ENCODE peak calls at places on chromosome 19, in ten cellular contexts. One of them, this sample, is unnamed.

GRCh38 chr19:44628793-44629192 is 14.9 kb upstream of the PVR start:
- DNase-seq in AG09309: no peak
- DNase-seq in GM23248: no peak
- DNase-seq in CD4-positive, alpha-beta memory T cell: no peak
- DNase-seq in cardiac fibroblast: no peak
- DNase-seq in tibial artery: no peak
- DNase-seq in HFF-Myc: no peak
- DNase-seq in fibroblast of lung: no peak
- DNase-seq in left ventricle myocardium inferior: no peak
- DNase-seq in tibial nerve: no peak
- DNase-seq in this sample: no peak

GRCh38 chr19:13093407-13094284 is 9.0 kb downstream of the LYL1 start:
- DNase-seq in left ventricle myocardium inferior: peak; percentile 83
- DNase-seq in AG09309: peak; percentile 46
- DNase-seq in CD4-positive, alpha-beta memory T cell: peak; percentile 77
- DNase-seq in HFF-Myc: peak; percentile 66
- DNase-seq in tibial nerve: peak; percentile 70
- DNase-seq in fibroblast of lung: peak; percentile 83
- DNase-seq in GM23248: peak; percentile 83
- DNase-seq in cardiac fibroblast: peak; percentile 89
- DNase-seq in tibial artery: peak; percentile 92
- DNase-seq in this sample: peak; percentile 79

GRCh38 chr19:21135433-21135832 is 6.4 kb upstream of the ZNF431 start:
- DNase-seq in HFF-Myc: no peak
- DNase-seq in GM23248: no peak
- DNase-seq in left ventricle myocardium inferior: no peak
- DNase-seq in CD4-positive, alpha-beta memory T cell: no peak
- DNase-seq in AG09309: no peak
- DNase-seq in cardiac fibroblast: no peak
- DNase-seq in fibroblast of lung: no peak
- DNase-seq in tibial artery: no peak
- DNase-seq in tibial nerve: no peak
- DNase-seq in this sample: no peak

GRCh38 chr19:52034051-52034728 is 6.0 kb upstream of the ZNF614 start:
- DNase-seq in GM23248: peak; percentile 41
- DNase-seq in HFF-Myc: no peak
- DNase-seq in CD4-positive, alpha-beta memory T cell: no peak
- DNase-seq in AG09309: no peak
- DNase-seq in tibial artery: no peak
- DNase-seq in fibroblast of lung: peak; percentile 24
- DNase-seq in cardiac fibroblast: peak; percentile 6
- DNase-seq in tibial nerve: no peak
- DNase-seq in left ventricle myocardium inferior: no peak
- DNase-seq in this sample: no peak

GRCh38 chr19:30479231-30479630 is 107.0 kb downstream of the ZNF536 start:
- DNase-seq in tibial artery: no peak
- DNase-seq in AG09309: no peak
- DNase-seq in cardiac fibroblast: no peak
- DNase-seq in GM23248: peak; percentile 22
- DNase-seq in tibial nerve: no peak
- DNase-seq in CD4-positive, alpha-beta memory T cell: no peak
- DNase-seq in left ventricle myocardium inferior: no peak
- DNase-seq in HFF-Myc: no peak
- DNase-seq in fibroblast of lung: peak; percentile 3
- DNase-seq in this sample: no peak

GRCh38 chr19:57351867-57352266 is 796 bp downstream of the ZNF304 start:
- DNase-seq in cardiac fibroblast: no peak
- DNase-seq in left ventricle myocardium inferior: no peak
- DNase-seq in GM23248: peak; percentile 69
- DNase-seq in CD4-positive, alpha-beta memory T cell: no peak
- DNase-seq in HFF-Myc: no peak
- DNase-seq in AG09309: no peak
- DNase-seq in tibial artery: no peak
- DNase-seq in fibroblast of lung: no peak
- DNase-seq in tibial nerve: no peak
- DNase-seq in this sample: no peak

GRCh38 chr19:3818479-3818878 is 32.3 kb upstream of the MATK start:
- DNase-seq in fibroblast of lung: no peak
- DNase-seq in CD4-positive, alpha-beta memory T cell: no peak
- DNase-seq in tibial nerve: no peak
- DNase-seq in HFF-Myc: no peak
- DNase-seq in cardiac fibroblast: no peak
- DNase-seq in tibial artery: no peak
- DNase-seq in left ventricle myocardium inferior: no peak
- DNase-seq in AG09309: peak; percentile 13
- DNase-seq in GM23248: peak; percentile 83
- DNase-seq in this sample: no peak

GRCh38 chr19:1511989-1512338 is 855 bp downstream of the ADAMTSL5 start:
- DNase-seq in fibroblast of lung: no peak
- DNase-seq in GM23248: no peak
- DNase-seq in tibial nerve: no peak
- DNase-seq in HFF-Myc: no peak
- DNase-seq in AG09309: no peak
- DNase-seq in tibial artery: no peak
- DNase-seq in CD4-positive, alpha-beta memory T cell: no peak
- DNase-seq in left ventricle myocardium inferior: no peak
- DNase-seq in cardiac fibroblast: no peak
- DNase-seq in this sample: no peak

GRCh38 chr19:7849631-7850428 is 19.8 kb downstream of the EVI5L start:
- DNase-seq in left ventricle myocardium inferior: no peak
- DNase-seq in CD4-positive, alpha-beta memory T cell: no peak
- DNase-seq in cardiac fibroblast: no peak
- DNase-seq in AG09309: no peak
- DNase-seq in HFF-Myc: no peak
- DNase-seq in tibial nerve: no peak
- DNase-seq in GM23248: no peak
- DNase-seq in tibial artery: no peak
- DNase-seq in fibroblast of lung: no peak
- DNase-seq in this sample: peak; percentile 89

GRCh38 chr19:4935449-4935848 is 26.1 kb downstream of the UHRF1 start:
- DNase-seq in left ventricle myocardium inferior: no peak
- DNase-seq in AG09309: no peak
- DNase-seq in CD4-positive, alpha-beta memory T cell: no peak
- DNase-seq in fibroblast of lung: no peak
- DNase-seq in HFF-Myc: no peak
- DNase-seq in tibial artery: no peak
- DNase-seq in tibial nerve: no peak
- DNase-seq in GM23248: no peak
- DNase-seq in cardiac fibroblast: no peak
- DNase-seq in this sample: no peak

GRCh38 chr19:45952691-45953505 is 20.8 kb downstream of the NOVA2 start:
- DNase-seq in GM23248: peak; percentile 71
- DNase-seq in CD4-positive, alpha-beta memory T cell: peak; percentile 42
- DNase-seq in tibial artery: no peak
- DNase-seq in fibroblast of lung: peak; percentile 51
- DNase-seq in AG09309: no peak
- DNase-seq in left ventricle myocardium inferior: peak; percentile 40
- DNase-seq in HFF-Myc: peak; percentile 30
- DNase-seq in cardiac fibroblast: peak; percentile 70
- DNase-seq in tibial nerve: no peak
- DNase-seq in this sample: peak; percentile 26

GRCh38 chr19:45428385-45429231 is 4.9 kb upstream of the ERCC1 start:
- DNase-seq in GM23248: peak; percentile 85
- DNase-seq in cardiac fibroblast: peak; percentile 59
- DNase-seq in left ventricle myocardium inferior: peak; percentile 70
- DNase-seq in AG09309: no peak
- DNase-seq in fibroblast of lung: peak; percentile 42
- DNase-seq in tibial artery: peak; percentile 92
- DNase-seq in CD4-positive, alpha-beta memory T cell: no peak
- DNase-seq in tibial nerve: no peak
- DNase-seq in HFF-Myc: no peak
- DNase-seq in this sample: peak; percentile 39

DNA sequence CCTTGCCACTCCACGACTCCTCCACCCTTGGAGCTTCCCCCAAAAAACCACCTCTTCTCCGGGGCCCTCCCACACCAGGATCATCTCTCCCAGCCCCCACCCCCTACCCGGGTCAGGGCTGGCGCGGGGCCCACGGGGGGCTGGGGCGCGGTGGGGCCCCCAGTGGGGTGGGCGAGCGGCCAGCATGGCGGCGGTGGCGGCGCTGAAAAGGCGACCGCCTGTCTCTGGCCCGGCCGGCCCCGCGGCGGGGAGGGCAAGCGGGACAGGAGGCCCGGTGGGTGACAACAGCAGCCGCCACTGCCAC is 850 bp downstream of the DYRK1B start:
- DNase-seq in CD4-positive, alpha-beta memory T cell: no peak
- DNase-seq in AG09309: no peak
- DNase-seq in cardiac fibroblast: no peak
- DNase-seq in left ventricle myocardium inferior: no peak
- DNase-seq in GM23248: no peak
- DNase-seq in HFF-Myc: no peak
- DNase-seq in tibial nerve: no peak
- DNase-seq in tibial artery: no peak
- DNase-seq in fibroblast of lung: no peak
- DNase-seq in this sample: no peak
- H3K4me3 ChIP-seq in CD4-positive, alpha-beta memory T cell: peak overlapping the region; percentile 98
- H3K4me3 ChIP-seq in AG09309: peak overlapping the region; percentile 71
- H3K4me3 ChIP-seq in cardiac fibroblast: peak overlapping the region; percentile 86
- H3K4me3 ChIP-seq in left ventricle myocardium inferior: peak overlapping the region; percentile 91
- H3K4me3 ChIP-seq in GM23248: peak overlapping the region; percentile 88
- H3K4me3 ChIP-seq in HFF-Myc: peak overlapping the region; percentile 47
- H3K4me3 ChIP-seq in tibial nerve: peak overlapping the region; percentile 94
- H3K4me3 ChIP-seq in tibial artery: peak overlapping the region; percentile 90
- H3K4me3 ChIP-seq in fibroblast of lung: peak overlapping the region; percentile 99
- H3K4me3 ChIP-seq in this sample: peak overlapping the region; percentile 85

GRCh38 chr19:18430417-18431144 is 7.4 kb downstream of the ISYNA1 start:
- DNase-seq in tibial artery: peak; percentile 67
- DNase-seq in AG09309: no peak
- DNase-seq in GM23248: no peak
- DNase-seq in cardiac fibroblast: no peak
- DNase-seq in HFF-Myc: no peak
- DNase-seq in fibroblast of lung: no peak
- DNase-seq in left ventricle myocardium inferior: no peak
- DNase-seq in CD4-positive, alpha-beta memory T cell: no peak
- DNase-seq in tibial nerve: no peak
- DNase-seq in this sample: no peak

GRCh38 chr19:18431351-18432197 is 6.4 kb downstream of the ISYNA1 start:
- DNase-seq in AG09309: no peak
- DNase-seq in HFF-Myc: no peak
- DNase-seq in GM23248: no peak
- DNase-seq in cardiac fibroblast: no peak
- DNase-seq in tibial artery: peak; percentile 67
- DNase-seq in left ventricle myocardium inferior: no peak
- DNase-seq in CD4-positive, alpha-beta memory T cell: no peak
- DNase-seq in fibroblast of lung: no peak
- DNase-seq in tibial nerve: no peak
- DNase-seq in this sample: no peak

GRCh38 chr19:18433039-18433691 is 4.8 kb downstream of the ISYNA1 start:
- DNase-seq in left ventricle myocardium inferior: no peak
- DNase-seq in GM23248: peak; percentile 20
- DNase-seq in AG09309: no peak
- DNase-seq in CD4-positive, alpha-beta memory T cell: no peak
- DNase-seq in cardiac fibroblast: no peak
- DNase-seq in tibial nerve: no peak
- DNase-seq in tibial artery: peak; percentile 78
- DNase-seq in HFF-Myc: no peak
- DNase-seq in fibroblast of lung: no peak
- DNase-seq in this sample: peak; percentile 40

GRCh38 chr19:18433735-18434398 is 4.1 kb downstream of the ISYNA1 start:
- DNase-seq in GM23248: no peak
- DNase-seq in cardiac fibroblast: no peak
- DNase-seq in tibial nerve: no peak
- DNase-seq in CD4-positive, alpha-beta memory T cell: no peak
- DNase-seq in fibroblast of lung: no peak
- DNase-seq in tibial artery: no peak
- DNase-seq in HFF-Myc: no peak
- DNase-seq in left ventricle myocardium inferior: no peak
- DNase-seq in AG09309: no peak
- DNase-seq in this sample: peak; percentile 33

GRCh38 chr19:18432275-18433038 is 5.5 kb downstream of the ISYNA1 start:
- DNase-seq in tibial nerve: no peak
- DNase-seq in left ventricle myocardium inferior: no peak
- DNase-seq in tibial artery: peak; percentile 68
- DNase-seq in cardiac fibroblast: no peak
- DNase-seq in GM23248: no peak
- DNase-seq in fibroblast of lung: no peak
- DNase-seq in AG09309: no peak
- DNase-seq in HFF-Myc: no peak
- DNase-seq in CD4-positive, alpha-beta memory T cell: no peak
- DNase-seq in this sample: no peak
- H3K4me3 ChIP-seq in tibial nerve: no peak overlapping the region
- H3K4me3 ChIP-seq in left ventricle myocardium inferior: peak overlapping the region; percentile 66
- H3K4me3 ChIP-seq in tibial artery: peak overlapping the region; percentile 50
- H3K4me3 ChIP-seq in cardiac fibroblast: no peak overlapping the region
- H3K4me3 ChIP-seq in GM23248: no peak overlapping the region
- H3K4me3 ChIP-seq in fibroblast of lung: peak overlapping the region; percentile 42
- H3K4me3 ChIP-seq in AG09309: peak overlapping the region; percentile 39
- H3K4me3 ChIP-seq in HFF-Myc: no peak overlapping the region
- H3K4me3 ChIP-seq in CD4-positive, alpha-beta memory T cell: peak overlapping the region; percentile 52
- H3K4me3 ChIP-seq in this sample: no peak overlapping the region

DNA sequence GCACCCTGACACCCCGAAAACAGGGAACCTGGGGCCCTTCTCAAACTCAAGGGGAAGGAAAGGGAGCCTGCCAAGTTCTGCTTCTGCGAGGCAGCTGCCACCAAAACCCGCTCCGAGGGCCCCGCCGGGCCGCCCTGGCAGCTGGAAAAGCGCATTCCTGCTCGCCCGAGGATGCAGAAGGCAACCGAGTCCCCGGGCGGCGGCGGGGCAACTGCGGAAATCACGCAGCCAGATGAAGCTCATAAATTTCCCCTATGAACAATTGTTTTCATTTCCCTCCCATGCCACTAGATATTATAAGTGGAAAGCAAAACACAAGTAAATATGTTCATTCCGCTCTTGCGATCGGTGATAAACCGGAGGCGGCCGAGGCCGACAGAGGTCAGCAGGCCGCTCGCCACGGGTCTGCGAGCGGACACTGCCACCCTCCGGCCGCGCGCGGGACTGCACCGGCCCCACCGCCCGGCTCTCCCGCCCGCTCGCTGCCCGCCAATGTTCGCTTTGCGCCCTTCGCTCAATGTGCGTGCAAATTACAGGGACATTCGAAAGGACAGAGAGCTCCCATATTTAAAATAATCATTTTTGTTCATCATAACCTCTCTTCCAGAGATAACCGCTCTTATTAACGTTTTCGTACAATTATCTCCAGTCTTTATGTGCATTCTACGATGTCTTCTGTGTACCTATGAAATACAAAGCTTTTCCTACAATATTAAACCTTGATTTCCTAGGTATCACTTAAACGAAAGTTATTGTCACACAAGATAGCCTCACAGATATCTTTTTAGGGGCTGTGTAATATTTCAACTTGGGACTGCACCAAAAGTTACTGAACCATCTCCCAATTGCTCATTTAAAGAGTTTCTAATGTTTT is 120.8 kb upstream of the ZNF507 start:
- DNase-seq in cardiac fibroblast: peak; percentile 53
- DNase-seq in tibial artery: no peak
- DNase-seq in GM23248: peak; percentile 71
- DNase-seq in AG09309: no peak
- DNase-seq in HFF-Myc: no peak
- DNase-seq in left ventricle myocardium inferior: peak; percentile 59
- DNase-seq in tibial nerve: peak; percentile 38
- DNase-seq in fibroblast of lung: peak; percentile 42
- DNase-seq in CD4-positive, alpha-beta memory T cell: peak; percentile 48
- DNase-seq in this sample: peak; percentile 56
- H3K4me3 ChIP-seq in cardiac fibroblast: no peak overlapping the region
- H3K4me3 ChIP-seq in tibial artery: no peak overlapping the region
- H3K4me3 ChIP-seq in GM23248: peak overlapping the region; percentile 57
- H3K4me3 ChIP-seq in AG09309: no peak overlapping the region
- H3K4me3 ChIP-seq in HFF-Myc: no peak overlapping the region
- H3K4me3 ChIP-seq in left ventricle myocardium inferior: peak overlapping the region; percentile 55
- H3K4me3 ChIP-seq in tibial nerve: no peak overlapping the region
- H3K4me3 ChIP-seq in fibroblast of lung: peak overlapping the region; percentile 6
- H3K4me3 ChIP-seq in CD4-positive, alpha-beta memory T cell: no peak overlapping the region
- H3K4me3 ChIP-seq in this sample: no peak overlapping the region

GRCh38 chr19:15170345-15170744 is 30.4 kb downstream of the NOTCH3 start:
- DNase-seq in HFF-Myc: no peak
- DNase-seq in cardiac fibroblast: no peak
- DNase-seq in left ventricle myocardium inferior: no peak
- DNase-seq in tibial artery: no peak
- DNase-seq in fibroblast of lung: no peak
- DNase-seq in CD4-positive, alpha-beta memory T cell: no peak
- DNase-seq in tibial nerve: no peak
- DNase-seq in GM23248: no peak
- DNase-seq in AG09309: no peak
- DNase-seq in this sample: no peak
- H3K4me3 ChIP-seq in HFF-Myc: no peak overlapping the region
- H3K4me3 ChIP-seq in cardiac fibroblast: no peak overlapping the region
- H3K4me3 ChIP-seq in left ventricle myocardium inferior: no peak overlapping the region
- H3K4me3 ChIP-seq in tibial artery: no peak overlapping the region
- H3K4me3 ChIP-seq in fibroblast of lung: no peak overlapping the region
- H3K4me3 ChIP-seq in CD4-positive, alpha-beta memory T cell: no peak overlapping the region
- H3K4me3 ChIP-seq in tibial nerve: no peak overlapping the region
- H3K4me3 ChIP-seq in GM23248: no peak overlapping the region
- H3K4me3 ChIP-seq in AG09309: no peak overlapping the region
- H3K4me3 ChIP-seq in this sample: no peak overlapping the region

This sample was measured in thyroid gland.